ENCODE peak calls at places on chromosomes 13 and 19, in nine cellular contexts. J, H, L, O, D, G, N, U and I are unnamed samples.
A peak's percentile ranks its signal among the peaks of the same experiment; 100 is the strongest.

GRCh38 chr19:34479396-34479795 is 2.2 kb upstream of the WTIP start:
- DNase-seq in D (no peak), N (peak; percentile 56), L (no peak), U (no peak), J (no peak), G (no peak), O (no peak), H (no peak), I (no peak)

GRCh38 chr19:33306191-33306590 is 3.9 kb upstream of the CEBPA start:
- DNase-seq in U (no peak), G (no peak), H (no peak), D (no peak), L (no peak), O (no peak), J (no peak), N (no peak), I (no peak)

GRCh38 chr13:62110079-62110478 is 694.4 kb upstream of the PCDH20 start:
- DNase-seq in G (no peak), U (no peak), O (no peak), D (no peak), N (no peak), L (no peak), H (no peak), J (no peak), I (no peak)

GRCh38 chr13:93409816-93410215 is 183.2 kb downstream of the GPC6 start:
- DNase-seq in O (no peak), D (no peak), L (no peak), H (no peak), J (no peak), G (peak; percentile 59), U (no peak), N (no peak), I (no peak)

GRCh38 chr13:50384724-50385123 is 369.5 kb downstream of the KCNRG start:
- DNase-seq in O (no peak), N (no peak), L (no peak), J (no peak), D (no peak), U (no peak), G (no peak), H (no peak), I (no peak)

GRCh38 chr13:30576528-30576927 is 41.2 kb upstream of the USPL1 start:
- DNase-seq in J (no peak), O (peak; percentile 67), H (no peak), N (no peak), U (no peak), D (peak; percentile 11), G (no peak), L (no peak), I (no peak)

GRCh38 chr13:40208517-40208916 is 457.9 kb downstream of the FOXO1 start:
- DNase-seq in D (peak; percentile 25), U (no peak), G (no peak), H (no peak), O (no peak), L (no peak), N (no peak), J (no peak), I (no peak)

GRCh38 chr19:40799558-40800338 is 757 bp downstream of the EGLN2 start:
- DNase-seq in L (peak; percentile 63), G (no peak), J (peak; percentile 63), D (no peak), H (peak; percentile 78), O (no peak), N (no peak), U (no peak), I (peak; percentile 70)

GRCh38 chr13:50529154-50529882 is 314.2 kb downstream of the DLEU7 start:
- DNase-seq in O (no peak), H (peak; percentile 90), G (peak; percentile 82), N (peak; percentile 78), U (peak; percentile 67), L (peak; percentile 68), D (peak; percentile 84), J (peak; percentile 84), I (peak; percentile 89)

GRCh38 chr13:106357198-106357597 is 178.3 kb downstream of the EFNB2 start:
- DNase-seq in U (no peak), G (no peak), L (no peak), H (no peak), N (no peak), D (no peak), J (no peak), O (no peak), I (no peak)

GRCh38 chr13:32243695-32244094 is 71.5 kb downstream of the ZAR1L start:
- DNase-seq in N (no peak), J (no peak), L (no peak), U (no peak), O (no peak), D (no peak), G (no peak), H (no peak), I (no peak)

GRCh38 chr13:32246468-32246867 is 68.7 kb downstream of the ZAR1L start:
- DNase-seq in D (peak; percentile 61), G (peak; percentile 71), L (no peak), H (peak; percentile 63), U (peak; percentile 69), O (peak; percentile 5), J (peak; percentile 56), N (peak; percentile 81), I (peak; percentile 40)

GRCh38 chr13:32245555-32245954 is 69.6 kb downstream of the ZAR1L start:
- DNase-seq in U (no peak), O (no peak), J (no peak), G (no peak), N (no peak), H (no peak), D (no peak), L (no peak), I (no peak)

GRCh38 chr13:32248789-32249188 is 66.4 kb downstream of the ZAR1L start:
- DNase-seq in U (no peak), H (no peak), J (no peak), O (no peak), N (no peak), G (no peak), L (no peak), D (peak; percentile 17), I (no peak)

DNA sequence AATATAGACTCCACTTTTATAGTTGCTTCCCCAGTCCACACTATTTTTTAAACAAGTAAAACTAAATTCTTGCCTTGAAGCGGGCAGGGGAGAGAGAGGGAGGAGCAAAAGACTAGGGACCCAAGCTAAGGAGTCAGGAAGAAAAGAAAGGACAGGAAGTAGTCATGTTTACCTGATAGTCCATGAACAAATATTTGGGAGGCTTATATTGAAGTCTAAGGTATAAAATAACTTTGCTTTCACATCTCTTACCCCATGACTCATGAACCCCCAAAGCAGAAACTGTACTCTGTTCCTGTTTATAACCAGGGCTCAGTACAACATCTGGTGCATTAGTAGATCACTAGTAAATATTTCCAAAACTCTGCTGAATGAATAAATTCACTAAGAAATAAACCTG is 67.3 kb downstream of the ZAR1L start:
- DNase-seq in H (no peak), G (no peak), O (no peak), D (no peak), U (no peak), L (no peak), N (no peak), J (no peak), I (no peak)
- H3K27ac ChIP-seq in H (no peak overlapping the region), G (no peak overlapping the region), O (no peak overlapping the region), D (no peak overlapping the region), U (no peak overlapping the region), L (no peak overlapping the region), N (peak overlapping the region; percentile 26), J (no peak overlapping the region), I (peak overlapping the region; percentile 57)

GRCh38 chr19:49417090-49417489 is 6.2 kb downstream of the PTH2 start:
- DNase-seq in D (no peak), U (no peak), H (no peak), O (no peak), J (no peak), G (peak; percentile 74), N (no peak), L (no peak), I (no peak)
- H3K27ac ChIP-seq in D (no peak overlapping the region), U (no peak overlapping the region), H (no peak overlapping the region), O (no peak overlapping the region), J (no peak overlapping the region), G (peak overlapping the region; percentile 73), N (no peak overlapping the region), L (no peak overlapping the region), I (no peak overlapping the region)

GRCh38 chr19:12965812-12966135 is 3.6 kb upstream of the DAND5 start:
- DNase-seq in L (no peak), J (no peak), N (no peak), H (no peak), O (no peak), U (no peak), G (no peak), D (no peak), I (no peak)
- H3K27ac ChIP-seq in L (no peak overlapping the region), J (peak overlapping the region; percentile 4), N (peak overlapping the region; percentile 12), H (no peak overlapping the region), O (peak overlapping the region; percentile 64), U (peak overlapping the region; percentile 91), G (peak overlapping the region; percentile 91), D (peak overlapping the region; percentile 67), I (peak overlapping the region; percentile 72)

GRCh38 chr19:18440936-18441803 is 3.2 kb upstream of the ISYNA1 start:
- DNase-seq in L (no peak), N (no peak), D (no peak), G (no peak), H (no peak), J (no peak), U (no peak), O (no peak), I (no peak)

GRCh38 chr19:18442941-18443340 is 5.0 kb upstream of the ISYNA1 start:
- DNase-seq in H (no peak), U (no peak), D (no peak), O (no peak), N (no peak), L (no peak), G (no peak), J (no peak), I (no peak)

GRCh38 chr19:18443406-18443805 is 5.5 kb upstream of the ISYNA1 start:
- DNase-seq in J (no peak), D (no peak), U (no peak), O (no peak), L (no peak), H (no peak), N (no peak), G (no peak), I (no peak)

GRCh38 chr19:18440421-18440877 is 2.5 kb upstream of the ISYNA1 start:
- DNase-seq in O (no peak), G (peak; percentile 72), N (no peak), J (no peak), U (peak; percentile 72), H (no peak), D (no peak), L (peak; percentile 19), I (peak; percentile 27)

DNA sequence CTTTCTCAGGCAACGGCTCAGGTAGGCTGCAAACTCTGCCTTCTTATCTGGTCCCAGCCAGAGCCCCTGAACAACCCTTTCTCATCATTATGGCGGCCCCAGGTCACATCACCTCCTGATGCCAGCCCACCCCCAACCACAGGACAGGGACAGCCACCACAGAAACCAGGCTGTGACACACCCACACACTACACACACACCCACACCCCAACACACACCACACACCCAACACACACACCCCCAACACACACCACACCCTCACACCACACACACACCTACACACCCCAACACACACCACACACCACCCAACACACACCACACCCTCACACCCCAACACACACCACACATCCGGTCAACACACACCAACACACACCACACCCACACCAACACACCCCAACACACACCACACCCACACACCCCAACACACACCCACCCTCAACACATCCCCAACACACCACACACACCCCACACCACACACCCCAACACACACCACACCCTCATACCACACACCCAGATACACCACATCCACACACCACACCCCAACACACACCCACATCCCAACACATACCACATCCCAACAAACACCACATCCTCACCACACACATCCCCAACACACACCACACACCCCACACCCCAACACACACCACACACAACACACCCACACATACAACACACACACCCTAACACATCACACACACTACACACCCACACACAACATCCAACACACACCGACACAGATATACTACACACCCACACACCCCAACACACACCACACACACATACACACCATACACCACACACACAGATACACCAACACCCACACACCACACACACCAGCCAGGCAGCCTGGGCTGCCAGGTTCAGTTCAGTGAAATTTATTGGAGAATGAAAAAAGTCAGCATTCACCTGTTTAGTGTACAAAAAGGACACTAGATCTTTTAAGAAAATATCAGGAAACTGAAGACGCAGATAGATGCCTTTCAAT is 4.2 kb upstream of the ISYNA1 start:
- DNase-seq in N (no peak), J (no peak), G (no peak), U (no peak), D (no peak), O (peak; percentile 70), L (no peak), H (no peak), I (no peak)
- H3K27ac ChIP-seq in N (no peak overlapping the region), J (no peak overlapping the region), G (no peak overlapping the region), U (no peak overlapping the region), D (no peak overlapping the region), O (peak overlapping the region; percentile 28), L (no peak overlapping the region), H (no peak overlapping the region), I (no peak overlapping the region)